ENCODE peak calls at places on chromosome 1, in four cellular contexts. U, L, G and P are unnamed samples.
A peak's percentile ranks its signal among the peaks of the same experiment; 100 is the strongest.

GRCh38 chr1:53195913-53196484 is 625 bp upstream of the CPT2 start:
- DNase-seq in L (no peak), G (no peak), U (no peak), P (no peak)

GRCh38 chr1:235018161-235018560 is 110.5 kb downstream of the TOMM20 start:
- DNase-seq in U (peak; percentile 19), L (no peak), G (no peak), P (no peak)

GRCh38 chr1:232040260-232040659 is 413.7 kb downstream of the DISC1 start:
- DNase-seq in G (no peak), L (no peak), U (no peak), P (no peak)

GRCh38 chr1:54499097-54500029 is 48.7 kb upstream of the ACOT11 start:
- DNase-seq in G (no peak), L (peak; percentile 84), U (no peak), P (peak; percentile 31)

GRCh38 chr1:201309420-201309819 is 26.1 kb downstream of the PKP1 start:
- DNase-seq in L (peak; percentile 90), U (peak; percentile 39), G (no peak), P (peak; percentile 89)

GRCh38 chr1:39501666-39502065 is 10.2 kb downstream of the BMP8A start:
- DNase-seq in G (no peak), L (no peak), U (no peak), P (no peak)

GRCh38 chr1:25568090-25568833 is 24.9 kb downstream of the LDLRAP1 start:
- DNase-seq in U (peak; percentile 93), G (no peak), L (no peak), P (peak; percentile 68)

GRCh38 chr1:112840631-112841624 is 115.1 kb downstream of the SLC16A1 start:
- DNase-seq in U (no peak), G (peak; percentile 40), L (no peak), P (no peak)

GRCh38 chr1:942411-942821 is 16.6 kb downstream of the NOC2L start:
- DNase-seq in L (peak; percentile 74), G (no peak), U (no peak), P (no peak)

GRCh38 chr1:245401881-245402598 is 247.3 kb downstream of the KIF26B start:
- DNase-seq in U (no peak), L (no peak), G (no peak), P (no peak)

GRCh38 chr1:163614346-163614745 is 292.6 kb downstream of the NUF2 start:
- DNase-seq in U (no peak), L (no peak), G (no peak), P (no peak)

GRCh38 chr1:55632906-55633305 is 417.7 kb upstream of the USP24 start:
- DNase-seq in U (no peak), L (no peak), G (no peak), P (no peak)

GRCh38 chr1:116020668-116021272 is 44.5 kb downstream of the SLC22A15 start:
- DNase-seq in L (peak; percentile 63), G (no peak), U (peak; percentile 57), P (peak; percentile 71)

GRCh38 chr1:190353538-190354101 is 124.0 kb downstream of the BRINP3 start:
- DNase-seq in U (no peak), L (no peak), G (no peak), P (no peak)

GRCh38 chr1:29416267-29416666 is 179.9 kb downstream of the PTPRU start:
- DNase-seq in L (no peak), G (no peak), U (no peak), P (peak; percentile 24)

GRCh38 chr1:94284481-94284880 is 47.1 kb upstream of the ARHGAP29 start:
- DNase-seq in U (no peak), G (no peak), L (no peak), P (no peak)

GRCh38 chr1:214427871-214428277 is 123.5 kb downstream of the PTPN14 start:
- DNase-seq in L (no peak), G (peak; percentile 80), U (peak; percentile 77), P (no peak)

GRCh38 chr1:26401891-26402290 is 8.7 kb upstream of the LIN28A start:
- DNase-seq in U (no peak), L (no peak), G (no peak), P (no peak)

GRCh38 chr1:168333562-168334256 is 53.0 kb downstream of the TBX19 start:
- DNase-seq in U (no peak), G (no peak), L (no peak), P (no peak)
- TF ChIP-seq JUND in U (no peak), G (no peak), L (no peak), P (no peak)

DNA sequence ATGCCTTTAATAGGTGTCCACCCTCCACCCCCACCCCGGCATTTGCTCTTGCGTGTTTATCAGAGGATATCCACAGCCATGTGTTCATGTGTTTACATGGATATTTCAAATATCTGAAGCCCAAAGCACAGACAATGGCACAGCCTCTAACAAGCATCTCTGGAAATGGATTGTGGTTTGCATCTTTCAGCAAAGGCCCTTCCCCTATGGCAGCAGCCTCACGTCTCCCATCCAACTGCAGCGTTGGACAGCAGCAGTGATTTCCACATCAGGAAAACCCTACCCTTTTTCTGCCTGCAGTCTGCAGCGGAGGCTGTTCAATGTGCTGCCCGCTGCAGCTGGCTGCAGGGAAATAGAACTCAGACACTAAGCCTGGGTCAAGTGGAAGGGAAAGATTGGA is 1.6 kb downstream of the RASSF5 start:
- DNase-seq in G (no peak), U (no peak), L (no peak), P (no peak)
- TF ChIP-seq JUND in G (no peak), U (no peak), L (no peak), P (no peak)

DNA sequence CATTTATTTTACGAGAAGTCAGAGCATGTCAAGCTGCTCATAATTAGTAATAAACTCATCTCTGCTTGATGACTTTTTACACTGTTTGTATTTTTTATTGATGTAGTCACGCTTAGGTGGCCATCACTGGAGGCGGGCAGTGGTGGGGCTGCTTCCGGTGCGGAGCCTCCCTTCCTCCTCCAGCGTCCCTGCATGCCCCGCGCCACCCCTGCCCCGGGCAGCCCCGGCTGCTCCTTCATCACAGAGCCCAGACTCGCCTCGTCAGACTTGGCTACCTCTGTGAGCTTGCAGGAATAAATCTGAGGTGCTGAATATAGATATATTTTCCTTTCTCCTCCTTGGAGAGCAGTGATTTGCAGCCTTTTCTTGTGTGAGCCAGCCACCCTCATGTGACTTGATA is 412.8 kb upstream of the VAMP3 start:
- DNase-seq in G (no peak), L (no peak), U (no peak), P (no peak)
- TF ChIP-seq JUND in G (no peak), L (no peak), U (no peak), P (no peak)

DNA sequence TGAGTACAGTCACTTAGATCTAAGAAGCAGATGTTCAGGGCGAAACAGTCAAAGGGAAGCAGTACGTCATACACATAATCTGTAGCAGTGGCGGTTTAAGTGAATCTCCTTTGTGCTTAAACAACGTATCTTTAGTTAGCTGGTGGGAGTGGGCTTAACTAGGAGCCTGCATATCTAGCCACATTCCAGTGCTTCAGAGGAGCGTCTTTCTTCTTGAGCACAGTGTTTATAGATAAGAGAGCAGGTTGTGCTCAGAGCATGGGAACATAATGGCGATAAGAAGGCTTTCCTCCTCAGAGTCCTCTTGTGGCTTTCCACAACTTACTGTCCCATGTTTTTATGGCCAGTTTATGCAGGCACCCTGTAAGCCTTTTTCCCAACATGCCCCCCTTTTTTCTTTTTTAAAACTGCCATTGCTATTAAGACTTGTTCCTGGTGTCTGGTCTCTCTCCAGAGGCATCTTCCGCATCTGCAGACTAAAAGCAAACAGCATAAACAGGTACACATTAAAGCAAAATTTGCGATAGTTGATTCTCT is 3.2 kb downstream of the DAP3 start:
- DNase-seq in U (no peak), G (no peak), L (no peak), P (no peak)
- TF ChIP-seq JUND in U (no peak), G (no peak), L (no peak), P (no peak)

DNA sequence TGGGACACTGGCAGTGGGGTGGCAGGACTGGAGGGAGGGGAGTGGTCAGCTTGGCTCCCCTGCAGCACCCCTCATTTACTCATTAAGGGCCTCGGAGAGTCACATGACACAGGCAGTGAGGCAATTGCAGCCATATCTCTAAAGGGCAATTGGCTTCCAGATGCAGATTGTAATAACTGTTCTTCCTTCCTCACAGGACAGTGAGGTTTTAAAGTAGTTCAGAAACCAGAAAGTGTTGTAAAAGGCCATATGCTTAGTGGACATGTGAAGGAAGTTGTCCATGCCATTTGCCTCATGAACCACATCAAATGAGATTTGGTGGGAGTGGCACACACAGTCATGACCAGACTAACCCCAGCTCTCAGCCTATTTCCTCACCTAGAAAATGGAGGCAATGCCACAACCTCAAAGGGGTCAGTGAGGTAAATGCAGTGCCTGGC is 11.1 kb downstream of the MTX1 start:
- DNase-seq in L (peak; percentile 67), U (no peak), G (no peak), P (no peak)
- TF ChIP-seq JUND in L (no peak), U (no peak), G (no peak), P (no peak)

GRCh38 chr1:177905686-177906085 is 64.2 kb downstream of the SEC16B start:
- DNase-seq in G (no peak), L (no peak), U (no peak), P (no peak)

GRCh38 chr1:177913762-177914540 is 55.9 kb downstream of the SEC16B start:
- DNase-seq in L (peak; percentile 16), U (peak; percentile 13), G (no peak), P (peak; percentile 50)

GRCh38 chr1:177912991-177913390 is 56.9 kb downstream of the SEC16B start:
- DNase-seq in U (no peak), G (no peak), L (no peak), P (no peak)

GRCh38 chr1:177907000-177907399 is 62.9 kb downstream of the SEC16B start:
- DNase-seq in U (no peak), G (no peak), L (no peak), P (no peak)

DNA sequence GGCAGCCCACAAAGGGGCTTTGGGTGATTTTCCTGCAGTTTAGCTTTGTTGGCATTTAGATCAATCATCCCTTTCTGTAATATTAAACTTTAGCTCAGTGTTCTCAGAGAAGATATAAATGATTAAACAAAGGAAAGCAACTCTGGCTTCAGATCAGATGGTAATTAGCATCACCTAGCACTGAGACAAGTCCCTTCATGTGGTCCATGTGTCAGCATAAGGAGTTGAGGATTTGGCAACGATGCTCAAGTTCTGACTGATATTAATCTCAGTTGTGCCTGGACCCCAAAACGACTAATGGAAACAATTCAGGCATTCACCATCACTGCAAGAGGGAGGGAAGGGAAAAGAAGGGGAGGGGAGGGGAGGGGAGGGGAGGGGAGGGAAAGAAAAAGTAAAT is 60.4 kb downstream of the SEC16B start:
- DNase-seq in U (no peak), G (no peak), L (no peak), P (no peak)
- TF ChIP-seq JUND in U (no peak), G (no peak), L (no peak), P (no peak)

GRCh38 chr1:187491082-187491720 is 662.5 kb downstream of the PLA2G4A start:
- DNase-seq in G (no peak), U (no peak), L (no peak), P (peak; percentile 21)
- TF ChIP-seq JUND in G (no peak), U (no peak), L (no peak), P (no peak)

DNA sequence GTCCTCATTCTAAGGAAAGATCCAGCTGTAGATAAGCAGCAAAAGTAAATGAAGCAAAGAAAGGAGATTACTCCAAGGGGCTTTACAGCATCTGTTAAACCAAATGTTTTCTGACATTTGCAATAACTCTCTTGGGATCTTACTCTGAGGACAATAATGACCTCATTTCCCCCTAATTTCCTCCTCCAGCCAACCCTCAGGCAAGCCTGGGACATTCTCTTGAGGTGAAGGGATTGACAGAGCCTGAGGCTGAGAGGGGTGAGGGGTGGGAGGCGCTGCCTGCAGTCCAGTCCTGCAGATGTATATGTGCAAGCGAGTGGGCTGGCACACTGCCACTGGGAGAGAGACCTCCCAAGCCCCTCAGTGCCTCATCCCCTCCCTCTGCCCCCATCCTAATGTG is 40.6 kb upstream of the NEK2 start:
- DNase-seq in L (no peak), G (no peak), U (no peak), P (no peak)
- TF ChIP-seq JUND in L (no peak), G (no peak), U (no peak), P (no peak)

GRCh38 chr1:22547818-22548454 is 15.4 kb upstream of the EPHA8 start:
- DNase-seq in G (no peak), U (no peak), L (no peak), P (no peak)
- TF ChIP-seq JUND in G (no peak), U (no peak), L (no peak), P (no peak)